ENCODE peak calls at places on chromosomes 13 and 19, in ten cellular contexts. One of them, this sample, is unnamed.
A peak's percentile ranks its signal among the peaks of the same experiment; 100 is the strongest.

GRCh38 chr13:43185206-43185605 is 161.8 kb downstream of the DNAJC15 start:
- DNase-seq in CD4-positive, CD25-positive, alpha-beta regulatory T cell: no peak
- DNase-seq in H54: no peak
- DNase-seq in activated naive CD4-positive, alpha-beta T cell: no peak
- DNase-seq in fibroblast of pulmonary artery: no peak
- DNase-seq in epithelial cell of esophagus: no peak
- DNase-seq in gastrocnemius medialis: no peak
- DNase-seq in nucleus accumbens: no peak
- DNase-seq in bronchial epithelial cell: no peak
- DNase-seq in uterus: no peak
- DNase-seq in this sample: no peak

GRCh38 chr19:33906578-33907335 is 110.1 kb downstream of the KCTD15 start:
- DNase-seq in activated naive CD4-positive, alpha-beta T cell: no peak
- DNase-seq in gastrocnemius medialis: no peak
- DNase-seq in bronchial epithelial cell: peak; percentile 54
- DNase-seq in H54: no peak
- DNase-seq in epithelial cell of esophagus: peak; percentile 72
- DNase-seq in CD4-positive, CD25-positive, alpha-beta regulatory T cell: no peak
- DNase-seq in fibroblast of pulmonary artery: peak; percentile 46
- DNase-seq in uterus: no peak
- DNase-seq in nucleus accumbens: no peak
- DNase-seq in this sample: no peak

GRCh38 chr19:12126707-12127106 is 13.4 kb downstream of the ZNF20 start:
- DNase-seq in H54: no peak
- DNase-seq in gastrocnemius medialis: no peak
- DNase-seq in uterus: no peak
- DNase-seq in fibroblast of pulmonary artery: peak; percentile 30
- DNase-seq in epithelial cell of esophagus: peak; percentile 18
- DNase-seq in bronchial epithelial cell: peak; percentile 6
- DNase-seq in CD4-positive, CD25-positive, alpha-beta regulatory T cell: no peak
- DNase-seq in nucleus accumbens: no peak
- DNase-seq in activated naive CD4-positive, alpha-beta T cell: no peak
- DNase-seq in this sample: no peak

GRCh38 chr13:46062190-46062589 is 9.6 kb upstream of the ZC3H13 start:
- DNase-seq in H54: no peak
- DNase-seq in uterus: no peak
- DNase-seq in epithelial cell of esophagus: peak; percentile 93
- DNase-seq in gastrocnemius medialis: no peak
- DNase-seq in fibroblast of pulmonary artery: peak; percentile 41
- DNase-seq in activated naive CD4-positive, alpha-beta T cell: no peak
- DNase-seq in nucleus accumbens: no peak
- DNase-seq in bronchial epithelial cell: peak; percentile 76
- DNase-seq in CD4-positive, CD25-positive, alpha-beta regulatory T cell: no peak
- DNase-seq in this sample: no peak

GRCh38 chr19:1843646-1844394 is 4.5 kb downstream of the REXO1 start:
- DNase-seq in H54: no peak
- DNase-seq in nucleus accumbens: no peak
- DNase-seq in CD4-positive, CD25-positive, alpha-beta regulatory T cell: no peak
- DNase-seq in bronchial epithelial cell: no peak
- DNase-seq in uterus: no peak
- DNase-seq in epithelial cell of esophagus: no peak
- DNase-seq in activated naive CD4-positive, alpha-beta T cell: no peak
- DNase-seq in fibroblast of pulmonary artery: no peak
- DNase-seq in gastrocnemius medialis: no peak
- DNase-seq in this sample: no peak

GRCh38 chr19:16012552-16012951 is 63.7 kb upstream of the TPM4 start:
- DNase-seq in uterus: no peak
- DNase-seq in epithelial cell of esophagus: no peak
- DNase-seq in fibroblast of pulmonary artery: no peak
- DNase-seq in bronchial epithelial cell: no peak
- DNase-seq in CD4-positive, CD25-positive, alpha-beta regulatory T cell: no peak
- DNase-seq in nucleus accumbens: no peak
- DNase-seq in gastrocnemius medialis: no peak
- DNase-seq in H54: no peak
- DNase-seq in activated naive CD4-positive, alpha-beta T cell: no peak
- DNase-seq in this sample: no peak

GRCh38 chr19:19433666-19434213 is 28.3 kb downstream of the GATAD2A start:
- DNase-seq in nucleus accumbens: no peak
- DNase-seq in epithelial cell of esophagus: no peak
- DNase-seq in CD4-positive, CD25-positive, alpha-beta regulatory T cell: no peak
- DNase-seq in activated naive CD4-positive, alpha-beta T cell: no peak
- DNase-seq in uterus: no peak
- DNase-seq in gastrocnemius medialis: no peak
- DNase-seq in bronchial epithelial cell: no peak
- DNase-seq in fibroblast of pulmonary artery: no peak
- DNase-seq in H54: no peak
- DNase-seq in this sample: no peak

GRCh38 chr13:25688524-25688923 is 316.8 kb downstream of the ATP8A2 start:
- DNase-seq in fibroblast of pulmonary artery: no peak
- DNase-seq in nucleus accumbens: no peak
- DNase-seq in activated naive CD4-positive, alpha-beta T cell: no peak
- DNase-seq in bronchial epithelial cell: no peak
- DNase-seq in CD4-positive, CD25-positive, alpha-beta regulatory T cell: no peak
- DNase-seq in epithelial cell of esophagus: no peak
- DNase-seq in uterus: no peak
- DNase-seq in H54: no peak
- DNase-seq in gastrocnemius medialis: peak; percentile 78
- DNase-seq in this sample: no peak

GRCh38 chr19:51250786-51251452 is at the start of gene SIGLECL1:
- DNase-seq in nucleus accumbens: no peak
- DNase-seq in epithelial cell of esophagus: no peak
- DNase-seq in fibroblast of pulmonary artery: no peak
- DNase-seq in gastrocnemius medialis: no peak
- DNase-seq in H54: no peak
- DNase-seq in uterus: no peak
- DNase-seq in activated naive CD4-positive, alpha-beta T cell: no peak
- DNase-seq in bronchial epithelial cell: no peak
- DNase-seq in CD4-positive, CD25-positive, alpha-beta regulatory T cell: no peak
- DNase-seq in this sample: no peak

GRCh38 chr19:2042485-2043268 is 8.4 kb downstream of the MKNK2 start:
- DNase-seq in activated naive CD4-positive, alpha-beta T cell: peak; percentile 38
- DNase-seq in bronchial epithelial cell: no peak
- DNase-seq in uterus: peak; percentile 58
- DNase-seq in epithelial cell of esophagus: no peak
- DNase-seq in nucleus accumbens: peak; percentile 49
- DNase-seq in gastrocnemius medialis: peak; percentile 67
- DNase-seq in CD4-positive, CD25-positive, alpha-beta regulatory T cell: no peak
- DNase-seq in H54: no peak
- DNase-seq in fibroblast of pulmonary artery: no peak
- DNase-seq in this sample: no peak

GRCh38 chr13:96020155-96020575 is 33.0 kb downstream of the UGGT2 start:
- DNase-seq in epithelial cell of esophagus: peak; percentile 79
- DNase-seq in fibroblast of pulmonary artery: peak; percentile 88
- DNase-seq in bronchial epithelial cell: peak; percentile 63
- DNase-seq in H54: peak; percentile 38
- DNase-seq in gastrocnemius medialis: peak; percentile 35
- DNase-seq in nucleus accumbens: peak; percentile 15
- DNase-seq in activated naive CD4-positive, alpha-beta T cell: no peak
- DNase-seq in CD4-positive, CD25-positive, alpha-beta regulatory T cell: no peak
- DNase-seq in uterus: no peak
- DNase-seq in this sample: peak; percentile 47

GRCh38 chr13:101751488-101751887 is 299.0 kb downstream of the ITGBL1 start:
- DNase-seq in gastrocnemius medialis: no peak
- DNase-seq in nucleus accumbens: no peak
- DNase-seq in epithelial cell of esophagus: peak; percentile 75
- DNase-seq in CD4-positive, CD25-positive, alpha-beta regulatory T cell: no peak
- DNase-seq in fibroblast of pulmonary artery: peak; percentile 88
- DNase-seq in activated naive CD4-positive, alpha-beta T cell: no peak
- DNase-seq in bronchial epithelial cell: peak; percentile 80
- DNase-seq in uterus: no peak
- DNase-seq in H54: peak; percentile 26
- DNase-seq in this sample: peak; percentile 74

GRCh38 chr13:97382276-97382675 is 51.7 kb upstream of the RAP2A start:
- DNase-seq in uterus: no peak
- DNase-seq in bronchial epithelial cell: no peak
- DNase-seq in H54: no peak
- DNase-seq in epithelial cell of esophagus: no peak
- DNase-seq in nucleus accumbens: no peak
- DNase-seq in gastrocnemius medialis: no peak
- DNase-seq in fibroblast of pulmonary artery: no peak
- DNase-seq in CD4-positive, CD25-positive, alpha-beta regulatory T cell: no peak
- DNase-seq in activated naive CD4-positive, alpha-beta T cell: no peak
- DNase-seq in this sample: no peak

GRCh38 chr19:27794444-27795042 is 1418.4 kb downstream of the UQCRFS1 start:
- DNase-seq in epithelial cell of esophagus: peak; percentile 33
- DNase-seq in H54: no peak
- DNase-seq in fibroblast of pulmonary artery: peak; percentile 50
- DNase-seq in CD4-positive, CD25-positive, alpha-beta regulatory T cell: no peak
- DNase-seq in bronchial epithelial cell: no peak
- DNase-seq in uterus: no peak
- DNase-seq in nucleus accumbens: no peak
- DNase-seq in activated naive CD4-positive, alpha-beta T cell: no peak
- DNase-seq in gastrocnemius medialis: no peak
- DNase-seq in this sample: no peak

GRCh38 chr19:2494447-2495129 is 18.7 kb downstream of the GADD45B start:
- DNase-seq in nucleus accumbens: peak; percentile 63
- DNase-seq in activated naive CD4-positive, alpha-beta T cell: peak; percentile 22
- DNase-seq in gastrocnemius medialis: peak; percentile 71
- DNase-seq in epithelial cell of esophagus: peak; percentile 67
- DNase-seq in H54: no peak
- DNase-seq in bronchial epithelial cell: no peak
- DNase-seq in CD4-positive, CD25-positive, alpha-beta regulatory T cell: peak; percentile 22
- DNase-seq in uterus: peak; percentile 74
- DNase-seq in fibroblast of pulmonary artery: peak; percentile 85
- DNase-seq in this sample: peak; percentile 22

GRCh38 chr19:7618366-7618765 is 11.0 kb downstream of the XAB2 start:
- DNase-seq in uterus: no peak
- DNase-seq in gastrocnemius medialis: peak; percentile 38
- DNase-seq in epithelial cell of esophagus: no peak
- DNase-seq in nucleus accumbens: no peak
- DNase-seq in H54: no peak
- DNase-seq in bronchial epithelial cell: no peak
- DNase-seq in fibroblast of pulmonary artery: no peak
- DNase-seq in CD4-positive, CD25-positive, alpha-beta regulatory T cell: no peak
- DNase-seq in activated naive CD4-positive, alpha-beta T cell: no peak
- DNase-seq in this sample: no peak

GRCh38 chr13:106570354-106570822 is 2.5 kb upstream of the ARGLU1 start:
- DNase-seq in epithelial cell of esophagus: peak; percentile 50
- DNase-seq in gastrocnemius medialis: peak; percentile 40
- DNase-seq in fibroblast of pulmonary artery: peak; percentile 76
- DNase-seq in uterus: peak; percentile 45
- DNase-seq in H54: peak; percentile 29
- DNase-seq in activated naive CD4-positive, alpha-beta T cell: peak; percentile 35
- DNase-seq in CD4-positive, CD25-positive, alpha-beta regulatory T cell: peak; percentile 82
- DNase-seq in nucleus accumbens: no peak
- DNase-seq in bronchial epithelial cell: peak; percentile 80
- DNase-seq in this sample: no peak

GRCh38 chr19:1827566-1828278 is 15.6 kb upstream of the ATP8B3 start:
- DNase-seq in gastrocnemius medialis: no peak
- DNase-seq in activated naive CD4-positive, alpha-beta T cell: no peak
- DNase-seq in uterus: no peak
- DNase-seq in epithelial cell of esophagus: no peak
- DNase-seq in nucleus accumbens: no peak
- DNase-seq in CD4-positive, CD25-positive, alpha-beta regulatory T cell: no peak
- DNase-seq in bronchial epithelial cell: no peak
- DNase-seq in H54: no peak
- DNase-seq in fibroblast of pulmonary artery: no peak
- DNase-seq in this sample: no peak

GRCh38 chr13:114269281-114269770 is 12.1 kb upstream of the UPF3A start:
- DNase-seq in nucleus accumbens: no peak
- DNase-seq in activated naive CD4-positive, alpha-beta T cell: no peak
- DNase-seq in epithelial cell of esophagus: no peak
- DNase-seq in fibroblast of pulmonary artery: no peak
- DNase-seq in uterus: no peak
- DNase-seq in CD4-positive, CD25-positive, alpha-beta regulatory T cell: no peak
- DNase-seq in gastrocnemius medialis: no peak
- DNase-seq in bronchial epithelial cell: no peak
- DNase-seq in H54: no peak
- DNase-seq in this sample: no peak

GRCh38 chr19:35901055-35901644 is 810 bp upstream of the NFKBID start:
- DNase-seq in epithelial cell of esophagus: peak; percentile 8
- DNase-seq in fibroblast of pulmonary artery: peak; percentile 36
- DNase-seq in gastrocnemius medialis: no peak
- DNase-seq in activated naive CD4-positive, alpha-beta T cell: no peak
- DNase-seq in uterus: no peak
- DNase-seq in CD4-positive, CD25-positive, alpha-beta regulatory T cell: no peak
- DNase-seq in nucleus accumbens: no peak
- DNase-seq in H54: peak; percentile 69
- DNase-seq in bronchial epithelial cell: no peak
- DNase-seq in this sample: no peak